ENCODE peak calls at places on chromosome 12, in four cellular contexts. K is trophoblast cell, Z is H1, R is mesendoderm. C is an unnamed sample.

GRCh38 chr12:70241845-70242244 is 1.4 kb upstream of the CNOT2 start:
- DNase-seq in R (no peak), K (no peak), Z (no peak), C (no peak)

GRCh38 chr12:76688001-76688400 is 75.9 kb upstream of the ZDHHC17 start:
- DNase-seq in R (no peak), Z (no peak), K (no peak), C (no peak)

GRCh38 chr12:7023096-7023495 is 4.8 kb upstream of the LPCAT3 start:
- DNase-seq in R (no peak), Z (no peak), K (no peak), C (no peak)

GRCh38 chr12:105272814-105273416 is 36.9 kb upstream of the APPL2 start:
- DNase-seq in R (no peak), K (no peak), Z (no peak), C (no peak)

GRCh38 chr12:93712204-93712603 is 35.0 kb downstream of the CRADD start:
- DNase-seq in Z (no peak), R (no peak), K (no peak), C (no peak)

GRCh38 chr12:67512061-67512460 is 136.5 kb upstream of the DYRK2 start:
- DNase-seq in K (no peak), R (no peak), Z (no peak), C (no peak)

GRCh38 chr12:102962986-102963385 is 5.5 kb downstream of the ASCL1 start:
- DNase-seq in R (peak; percentile 88), Z (no peak), K (no peak), C (no peak)

GRCh38 chr12:109056891-109057290 is 4.5 kb downstream of the USP30 start:
- DNase-seq in R (no peak), K (no peak), Z (no peak), C (no peak)

GRCh38 chr12:1083888-1084262 is 92.9 kb downstream of the ERC1 start:
- DNase-seq in R (peak; percentile 57), Z (no peak), K (peak; percentile 54), C (no peak)

GRCh38 chr12:113190761-113191160 is 5.2 kb downstream of the RITA1 start:
- DNase-seq in K (no peak), Z (no peak), R (peak; percentile 87), C (no peak)

GRCh38 chr12:103241184-103241583 is 254.6 kb downstream of the C12orf42 start:
- DNase-seq in Z (no peak), K (no peak), R (no peak), C (no peak)

GRCh38 chr12:102388469-102388868 is 91.9 kb downstream of the IGF1 start:
- DNase-seq in R (no peak), K (no peak), Z (no peak), C (no peak)

GRCh38 chr12:63206908-63207307 is 55.9 kb upstream of the AVPR1A start:
- DNase-seq in R (no peak), Z (no peak), K (peak; percentile 65), C (no peak)

GRCh38 chr12:31369712-31370521 is 44.0 kb upstream of the SINHCAF start:
- DNase-seq in R (peak; percentile 87), Z (no peak), K (peak; percentile 82), C (peak; percentile 32)

GRCh38 chr12:79560165-79560889 is 130.4 kb downstream of the PAWR start:
- DNase-seq in K (peak; percentile 4), Z (no peak), R (no peak), C (no peak)

GRCh38 chr12:93122569-93123091 is 193.5 kb upstream of the EEA1 start:
- DNase-seq in R (no peak), Z (no peak), K (peak; percentile 54), C (no peak)

GRCh38 chr12:65343801-65344200 is 65.3 kb downstream of the MSRB3 start:
- DNase-seq in K (no peak), Z (no peak), R (peak; percentile 56), C (no peak)

GRCh38 chr12:112937741-112938719 is at the start of gene OAS3:
- DNase-seq in R (peak; percentile 16), Z (peak; percentile 59), K (peak; percentile 84), C (no peak)

GRCh38 chr12:109358154-109358869 is 10.6 kb downstream of the MYO1H start:
- DNase-seq in R (no peak), K (no peak), Z (no peak), C (no peak)

GRCh38 chr12:69534389-69534822 is 50.9 kb upstream of the CCT2 start:
- DNase-seq in K (peak; percentile 92), R (peak; percentile 99), Z (no peak), C (peak; percentile 75)

GRCh38 chr12:1443421-1444141 is 150.8 kb downstream of the FBXL14 start:
- DNase-seq in R (no peak), K (peak; percentile 17), Z (no peak), C (no peak)

GRCh38 chr12:46752396-46752795 is 73.4 kb downstream of the SLC38A4 start:
- DNase-seq in R (no peak), Z (no peak), K (no peak), C (no peak)

GRCh38 chr12:10016881-10017280 is 6.5 kb downstream of the CLEC12B start:
- DNase-seq in Z (no peak), R (no peak), K (no peak), C (no peak)

GRCh38 chr12:82210882-82211281 is 147.3 kb downstream of the CCDC59 start:
- DNase-seq in K (no peak), R (no peak), Z (no peak), C (no peak)

GRCh38 chr12:49367381-49368239 is at the start of gene SPATS2:
- DNase-seq in Z (peak; percentile 99), R (peak; percentile 98), K (no peak), C (no peak)

GRCh38 chr12:76006028-76006916 is 25.3 kb downstream of the PHLDA1 start:
- DNase-seq in K (no peak), Z (no peak), R (no peak), C (no peak)

GRCh38 chr12:89384050-89384749 is 31.9 kb upstream of the DUSP6 start:
- DNase-seq in R (peak; percentile 63), K (peak; percentile 84), Z (peak; percentile 52), C (no peak)

GRCh38 chr12:19456176-19456575 is 16.9 kb downstream of the AEBP2 start:
- DNase-seq in K (no peak), R (no peak), Z (peak; percentile 41), C (no peak)

GRCh38 chr12:131061041-131061806 is 107.5 kb downstream of the ADGRD1 start:
- DNase-seq in Z (no peak), K (no peak), R (no peak), C (no peak)

GRCh38 chr12:92041742-92042141 is 103.9 kb downstream of the BTG1 start:
- DNase-seq in K (no peak), Z (no peak), R (peak; percentile 34), C (no peak)
- H3K4me3 ChIP-seq in K (no peak overlapping the region), Z (no peak overlapping the region), R (no peak overlapping the region), C (no peak overlapping the region)

DNA sequence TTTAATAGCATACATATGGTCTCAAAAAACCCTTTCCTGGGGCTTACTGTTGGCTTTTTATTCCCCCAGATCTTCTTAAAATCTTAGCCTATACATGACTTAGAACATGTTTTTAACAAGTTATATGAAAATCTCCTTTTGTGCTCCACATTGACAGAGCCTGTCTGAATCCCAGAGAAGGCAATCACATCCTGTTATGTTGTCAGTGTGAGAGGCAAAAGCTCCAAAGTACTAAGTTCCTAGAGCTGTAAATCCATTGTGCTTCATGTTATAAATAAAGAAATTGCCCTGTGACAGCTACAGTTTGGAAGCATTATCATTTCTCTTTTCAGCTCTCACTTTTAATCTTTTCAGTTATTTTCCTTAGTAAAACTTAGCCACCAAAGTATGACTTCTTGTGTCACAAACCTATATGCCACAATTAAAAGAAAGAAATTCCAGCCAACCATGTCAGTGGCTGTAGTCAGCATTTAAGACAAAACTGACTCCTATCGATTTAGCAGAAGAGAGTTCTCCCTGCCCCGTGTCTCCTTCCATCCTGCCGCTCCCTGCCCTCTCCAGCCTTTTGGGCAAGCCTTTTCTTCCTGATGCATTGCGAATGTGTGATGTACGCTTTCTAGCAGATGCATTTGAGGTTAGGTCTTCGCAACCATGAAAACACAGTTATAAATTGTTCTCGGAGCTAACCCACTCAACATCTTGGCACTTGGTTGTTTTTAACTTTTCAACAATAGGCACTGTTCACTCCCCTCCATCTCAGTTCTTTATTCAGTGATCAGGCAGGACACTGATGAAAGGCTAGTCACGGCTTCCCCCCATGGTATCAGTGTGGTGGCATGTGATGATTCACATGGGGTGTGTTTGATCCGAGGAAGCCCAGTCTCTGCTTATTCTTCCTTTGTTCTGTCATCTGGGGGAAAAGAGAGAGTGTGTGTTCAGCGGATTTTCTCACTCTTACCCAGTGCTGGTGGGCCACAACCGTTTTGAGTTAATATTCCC is 143.5 kb downstream of the SSPN start:
- DNase-seq in K (no peak), R (no peak), Z (no peak), C (no peak)
- H3K27ac ChIP-seq in K (no peak overlapping the region), R (no peak overlapping the region), Z (no peak overlapping the region), C (no peak overlapping the region)

GRCh38 chr12:27280412-27280811 is 36.3 kb downstream of the STK38L start:
- DNase-seq in R (no peak), Z (no peak), K (no peak), C (no peak)

GRCh38 chr12:27284751-27285150 is 40.7 kb downstream of the STK38L start:
- DNase-seq in R (no peak), Z (no peak), K (no peak), C (no peak)

GRCh38 chr12:27289414-27289813 is 43.2 kb upstream of the BMAL2 start:
- DNase-seq in K (no peak), R (no peak), Z (no peak), C (no peak)

GRCh38 chr12:27284021-27284420 is 39.9 kb downstream of the STK38L start:
- DNase-seq in R (no peak), Z (no peak), K (no peak), C (no peak)

GRCh38 chr12:27285395-27285794 is 41.3 kb downstream of the STK38L start:
- DNase-seq in Z (no peak), K (no peak), R (no peak), C (no peak)
- H3K4ac ChIP-seq in Z (no peak overlapping the region), K (no peak overlapping the region), R (no peak overlapping the region), C (no peak overlapping the region)

DNA sequence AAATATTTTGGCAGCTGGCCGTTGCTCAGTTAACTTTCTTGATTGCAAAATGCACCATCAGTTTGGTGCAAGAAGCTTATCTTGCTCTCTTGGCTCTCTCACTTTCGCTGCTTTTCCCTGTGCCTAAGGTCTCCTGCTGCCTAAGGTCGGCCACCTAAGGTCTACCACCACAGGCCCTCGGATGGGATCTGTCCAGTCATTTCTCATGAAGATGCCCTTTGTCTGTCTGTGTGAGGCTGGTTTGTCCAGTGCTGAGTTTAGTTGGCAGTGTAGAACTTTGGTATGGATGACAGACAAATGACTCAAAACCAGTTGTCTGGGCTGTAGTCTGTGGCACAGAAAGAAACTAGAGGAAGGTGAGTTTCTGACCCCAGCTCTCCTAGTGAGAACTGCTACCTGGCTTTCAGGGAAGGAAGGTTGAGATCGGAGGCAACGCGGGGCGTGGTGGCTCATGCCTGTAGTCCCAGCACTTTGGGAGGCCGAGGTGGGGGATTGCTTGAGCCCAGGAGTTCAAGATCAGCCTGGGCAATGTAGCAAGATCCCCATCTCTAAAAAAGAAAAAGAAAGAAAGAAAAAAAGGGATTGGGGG is 2.6 kb downstream of the MLXIP start:
- DNase-seq in Z (no peak), R (no peak), K (peak; percentile 60), C (no peak)
- H3K4me3 ChIP-seq in Z (no peak overlapping the region), R (no peak overlapping the region), K (no peak overlapping the region), C (no peak overlapping the region)

DNA sequence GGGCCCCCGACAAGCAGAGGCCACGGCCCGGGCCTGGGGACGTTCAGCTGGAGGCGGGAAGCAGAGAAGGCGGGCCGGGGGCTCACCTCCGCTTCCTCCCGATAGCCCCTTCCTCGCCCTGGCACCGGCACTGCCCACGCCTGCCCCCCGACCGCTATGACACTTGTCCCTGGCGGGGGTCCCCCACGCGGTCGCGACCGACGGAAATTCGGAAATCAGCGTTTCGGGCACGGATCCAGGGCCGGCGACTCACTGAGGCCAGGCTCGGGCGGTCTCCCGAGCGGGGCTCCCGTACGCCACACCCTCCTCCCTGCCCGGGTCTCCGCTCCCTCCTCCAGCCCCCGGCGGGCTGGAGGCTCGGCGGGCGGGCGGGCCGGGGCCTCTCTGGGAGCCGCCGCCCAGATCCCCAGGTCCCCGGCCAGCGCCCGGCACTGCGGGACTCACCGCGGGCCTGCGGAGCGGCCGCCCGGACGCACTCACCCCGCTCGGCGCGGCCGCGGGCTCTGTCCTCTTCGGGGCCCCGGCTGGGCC is 552 bp downstream of the PITPNM2 start:
- DNase-seq in R (no peak), Z (no peak), K (no peak), C (no peak)
- H3K27ac ChIP-seq in R (no peak overlapping the region), Z (no peak overlapping the region), K (no peak overlapping the region), C (no peak overlapping the region)

C was measured in neuronal stem cell.